ENCODE peak calls at places on chromosomes 6 and 20, in four cellular contexts. R is GM12878, S is K562, G is HepG2. Y is an unnamed sample.

GRCh38 chr6:89310929-89311328 is 4.2 kb downstream of the GABRR2 start:
- DNase-seq in R (no peak), G (no peak), S (no peak), Y (no peak)

GRCh38 chr20:17747431-17747846 is 47.7 kb downstream of the BANF2 start:
- DNase-seq in R (no peak), S (no peak), G (peak; percentile 34), Y (no peak)

GRCh38 chr6:10151144-10151915 is 263.5 kb downstream of the TFAP2A start:
- DNase-seq in R (no peak), G (no peak), S (no peak), Y (no peak)

GRCh38 chr6:139863964-139864363 is 489.5 kb upstream of the CITED2 start:
- DNase-seq in G (no peak), S (no peak), R (no peak), Y (no peak)

GRCh38 chr6:118783931-118784528 is 109.9 kb upstream of the ASF1A start:
- DNase-seq in S (no peak), R (no peak), G (no peak), Y (no peak)

GRCh38 chr20:13510837-13511488 is 127.8 kb downstream of the TASP1 start:
- DNase-seq in R (no peak), S (no peak), G (no peak), Y (no peak)

GRCh38 chr6:1242439-1242838 is 69.5 kb upstream of the FOXQ1 start:
- DNase-seq in R (no peak), S (no peak), G (no peak), Y (no peak)

GRCh38 chr20:25058797-25059486 is 1.0 kb upstream of the ACSS1 start:
- DNase-seq in G (peak; percentile 44), R (no peak), S (no peak), Y (no peak)

GRCh38 chr6:161838306-161839035 is 564.6 kb upstream of the AGPAT4 start:
- DNase-seq in S (no peak), G (peak; percentile 96), R (no peak), Y (no peak)
- TF ChIP-seq BHLHE40 in S (no peak), G (no peak), R (no peak), Y (no peak)

DNA sequence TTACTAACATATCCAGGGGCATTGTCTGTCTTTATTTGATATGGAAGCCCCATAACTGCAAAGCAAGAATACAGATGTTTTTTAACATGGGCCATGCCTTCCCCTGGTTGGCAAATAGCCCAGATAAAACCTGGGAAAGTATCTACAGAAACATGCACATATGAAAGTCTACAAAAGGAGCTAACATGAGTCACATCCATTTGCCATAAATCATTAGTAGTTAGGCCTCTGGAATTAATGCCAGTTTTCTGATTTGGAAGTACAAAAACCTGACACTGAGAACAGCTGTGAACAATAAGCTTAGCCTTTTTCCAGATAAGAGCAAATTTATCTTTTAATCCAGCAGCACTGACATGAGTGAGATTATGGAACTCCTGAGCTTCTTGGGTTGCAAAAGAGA is 418.0 kb upstream of the IMPG1 start:
- DNase-seq in R (no peak), S (no peak), G (no peak), Y (no peak)
- TF ChIP-seq FOXK2 in R (no peak), S (no peak), G (no peak), Y (no peak)

DNA sequence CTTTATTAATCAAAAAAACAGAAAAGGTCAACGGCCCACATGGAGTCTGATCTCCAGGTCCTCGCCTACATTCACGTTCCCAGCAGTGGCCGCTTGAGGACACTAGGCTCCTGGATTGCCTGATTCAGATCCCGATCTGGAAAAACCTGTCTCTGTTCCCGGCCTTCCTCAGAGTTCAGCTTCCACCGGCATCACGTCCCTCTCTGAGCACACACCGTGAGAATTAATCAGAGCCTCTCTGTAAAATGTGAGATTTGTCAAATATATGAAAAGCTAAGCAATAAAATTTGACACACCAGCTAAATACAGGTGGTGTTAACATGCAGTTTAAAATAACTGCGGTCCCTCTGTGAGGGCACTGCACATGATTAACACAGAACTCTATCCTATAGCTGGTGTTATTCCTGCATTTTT is 122.8 kb upstream of the COL21A1 start:
- DNase-seq in G (peak; percentile 87), R (no peak), S (peak; percentile 17), Y (peak; percentile 69)
- TF ChIP-seq BHLHE40 in G (no peak), R (no peak), S (no peak), Y (no peak)

GRCh38 chr20:50037123-50037522 is 54.3 kb downstream of the SNAI1 start:
- DNase-seq in G (no peak), R (no peak), S (no peak), Y (no peak)
- TF ChIP-seq FOXK2 in G (no peak), R (no peak), S (no peak), Y (no peak)

Y was measured in HEK293T.